ENCODE peak calls at places on chromosomes 3 and 15, in six cellular contexts. K, H, E, A, C and V are unnamed samples.

GRCh38 chr3:152083058-152083457 is 185.7 kb upstream of the MBNL1 start:
- DNase-seq in K (no peak), H (no peak), E (no peak), A (no peak), C (no peak), V (no peak)

GRCh38 chr15:43209059-43209824 is 11.6 kb downstream of the EPB42 start:
- DNase-seq in K (peak; percentile 87), H (no peak), E (no peak), A (no peak), C (no peak), V (peak; percentile 33)

GRCh38 chr3:62013931-62014330 is 359.4 kb downstream of the FEZF2 start:
- DNase-seq in K (no peak), H (no peak), E (no peak), A (no peak), C (no peak), V (no peak)

GRCh38 chr15:42686281-42686680 is 50.6 kb downstream of the CDAN1 start:
- DNase-seq in K (no peak), H (no peak), E (no peak), A (no peak), C (no peak), V (no peak)

GRCh38 chr3:29827756-29828155 is 546.9 kb downstream of the RBMS3 start:
- DNase-seq in K (no peak), H (peak; percentile 70), E (no peak), A (peak; percentile 62), C (no peak), V (no peak)

GRCh38 chr15:72796515-72797337 is 13.2 kb upstream of the ADPGK start:
- DNase-seq in K (peak; percentile 69), H (peak; percentile 16), E (no peak), A (peak; percentile 52), C (peak; percentile 49), V (peak; percentile 20)

GRCh38 chr15:77500986-77501385 is 80.3 kb downstream of the HMG20A start:
- DNase-seq in K (no peak), H (peak; percentile 77), E (no peak), A (peak; percentile 59), C (no peak), V (no peak)

GRCh38 chr15:62119926-62120273 is 45.2 kb downstream of the C2CD4B start:
- DNase-seq in K (no peak), H (no peak), E (no peak), A (no peak), C (no peak), V (no peak)

GRCh38 chr3:107524214-107525100 is 1.7 kb downstream of the BBX start:
- DNase-seq in K (peak; percentile 51), H (peak; percentile 51), E (no peak), A (peak; percentile 82), C (peak; percentile 37), V (peak; percentile 47)

GRCh38 chr3:127784865-127785710 is 37.2 kb downstream of the MGLL start:
- DNase-seq in K (no peak), H (no peak), E (no peak), A (no peak), C (no peak), V (no peak)

GRCh38 chr3:43747641-43748040 is 56.9 kb downstream of the ABHD5 start:
- DNase-seq in K (no peak), H (peak; percentile 57), E (no peak), A (no peak), C (no peak), V (no peak)

GRCh38 chr3:31391150-31391549 is 141.6 kb upstream of the STT3B start:
- DNase-seq in K (peak; percentile 54), H (no peak), E (no peak), A (no peak), C (peak; percentile 32), V (no peak)

GRCh38 chr3:134354612-134355275 is 19.5 kb downstream of the AMOTL2 start:
- DNase-seq in K (no peak), H (no peak), E (no peak), A (no peak), C (no peak), V (peak; percentile 83)

GRCh38 chr3:109073116-109073515 is 44.8 kb downstream of the MORC1 start:
- DNase-seq in K (no peak), H (no peak), E (no peak), A (no peak), C (no peak), V (no peak)

GRCh38 chr3:55075846-55076245 is 148.0 kb upstream of the LRTM1 start:
- DNase-seq in K (no peak), H (peak; percentile 67), E (no peak), A (peak; percentile 31), C (no peak), V (no peak)

GRCh38 chr3:194375473-194375872 is 5.9 kb upstream of the LRRC15 start:
- DNase-seq in K (peak; percentile 64), H (no peak), E (no peak), A (peak; percentile 62), C (no peak), V (no peak)

GRCh38 chr3:175741951-175742350 is 882.8 kb downstream of the NAALADL2 start:
- DNase-seq in K (no peak), H (peak; percentile 56), E (no peak), A (peak; percentile 32), C (no peak), V (peak; percentile 84)

GRCh38 chr3:126924458-126924857 is 58.5 kb upstream of the PLXNA1 start:
- DNase-seq in K (no peak), H (no peak), E (no peak), A (peak; percentile 31), C (no peak), V (no peak)

GRCh38 chr3:99699841-99700240 is 61.4 kb downstream of the COL8A1 start:
- DNase-seq in K (no peak), H (peak; percentile 78), E (no peak), A (peak; percentile 84), C (no peak), V (peak; percentile 75)

GRCh38 chr3:44321335-44321734 is 17.2 kb upstream of the TCAIM start:
- DNase-seq in K (no peak), H (no peak), E (no peak), A (no peak), C (no peak), V (peak; percentile 75)

GRCh38 chr3:172562881-172563835 is 39.9 kb upstream of the TNFSF10 start:
- DNase-seq in K (no peak), H (peak; percentile 86), E (no peak), A (peak; percentile 98), C (no peak), V (peak; percentile 48)

GRCh38 chr3:160225181-160226025 is at the start of gene C3orf80:
- DNase-seq in K (peak; percentile 78), H (peak; percentile 26), E (no peak), A (peak; percentile 47), C (peak; percentile 65), V (peak; percentile 14)

GRCh38 chr3:11199902-11200678 is 45.8 kb downstream of the HRH1 start:
- DNase-seq in K (no peak), H (peak; percentile 42), E (no peak), A (peak; percentile 16), C (no peak), V (no peak)

GRCh38 chr3:43181202-43181910 is 75.5 kb upstream of the POMGNT2 start:
- DNase-seq in K (no peak), H (no peak), E (no peak), A (no peak), C (no peak), V (peak; percentile 87)

GRCh38 chr15:90219421-90220141 is 14.2 kb downstream of the CIB1 start:
- DNase-seq in K (peak; percentile 70), H (no peak), E (no peak), A (peak; percentile 40), C (peak; percentile 36), V (peak; percentile 37)

GRCh38 chr3:137770821-137771399 is 6.8 kb downstream of the SOX14 start:
- DNase-seq in K (peak; percentile 65), H (no peak), E (no peak), A (no peak), C (no peak), V (no peak)

GRCh38 chr3:115275897-115276296 is 128.8 kb upstream of the ZBTB20 start:
- DNase-seq in K (no peak), H (peak; percentile 8), E (no peak), A (peak; percentile 6), C (no peak), V (no peak)
- H2AFZ ChIP-seq in K (no peak overlapping the region), H (no peak overlapping the region), E (no peak overlapping the region), A (no peak overlapping the region), C (no peak overlapping the region), V (no peak overlapping the region)

GRCh38 chr15:58933311-58934113 is at the start of gene SLTM:
- DNase-seq in K (peak; percentile 95), H (peak; percentile 95), E (peak; percentile 89), A (peak; percentile 97), C (peak; percentile 96), V (peak; percentile 96)
- H4K8ac ChIP-seq in K (no peak within 1 kb of the TSS), H (peak within 1 kb of the TSS; percentile 82), E (peak within 1 kb of the TSS; percentile 98), A (peak within 1 kb of the TSS; percentile 89), C (peak within 1 kb of the TSS; percentile 17), V (peak within 1 kb of the TSS; percentile 84)

GRCh38 chr15:25239471-25240345 is 199.1 kb downstream of the UBE3A start:
- DNase-seq in K (no peak), H (no peak), E (no peak), A (no peak), C (no peak), V (no peak)

GRCh38 chr15:25237291-25237978 is 201.4 kb downstream of the UBE3A start:
- DNase-seq in K (no peak), H (no peak), E (no peak), A (no peak), C (no peak), V (no peak)

GRCh38 chr15:25240461-25241021 is 198.3 kb downstream of the UBE3A start:
- DNase-seq in K (no peak), H (no peak), E (no peak), A (no peak), C (no peak), V (no peak)

GRCh38 chr15:25238126-25238525 is 200.7 kb downstream of the UBE3A start:
- DNase-seq in K (no peak), H (no peak), E (no peak), A (no peak), C (no peak), V (no peak)

GRCh38 chr15:25238716-25239470 is 199.9 kb downstream of the UBE3A start:
- DNase-seq in K (no peak), H (no peak), E (no peak), A (no peak), C (no peak), V (no peak)
- H3K9me3 ChIP-seq in K (peaks cover 61% of the 10 kb centered on the region), H (peaks cover 78% of the 10 kb centered on the region), E (peaks cover 69% of the 10 kb centered on the region), A (peaks cover 4% of the 10 kb centered on the region), C (peaks cover 60% of the 10 kb centered on the region), V (peaks cover 93% of the 10 kb centered on the region)

DNA sequence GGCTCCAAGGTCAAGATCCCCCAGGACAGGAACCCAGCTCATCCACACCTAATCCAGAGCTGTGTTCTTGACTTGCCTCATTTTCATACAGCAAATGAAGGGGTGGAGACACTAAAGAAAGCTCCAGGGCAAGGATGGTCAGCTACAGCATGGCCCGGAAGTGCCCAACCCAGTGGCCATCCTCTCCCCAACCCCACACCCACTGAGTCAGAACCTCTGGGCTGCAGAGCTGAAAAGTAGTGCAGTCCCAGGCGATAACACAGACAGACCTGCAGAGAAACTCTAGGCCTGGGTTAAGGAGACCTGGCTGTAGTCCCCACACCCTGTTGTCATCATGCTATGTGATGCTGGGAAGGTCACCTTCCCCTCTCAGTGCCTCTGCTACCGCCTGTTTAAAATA is 85.3 kb downstream of the SEMA5B start:
- DNase-seq in K (no peak), H (no peak), E (no peak), A (no peak), C (no peak), V (no peak)
- H2AFZ ChIP-seq in K (no peak overlapping the region), H (peak overlapping the region; percentile 29), E (no peak overlapping the region), A (no peak overlapping the region), C (no peak overlapping the region), V (no peak overlapping the region)

GRCh38 chr3:65048151-65048550 is 360.4 kb upstream of the ADAMTS9 start:
- DNase-seq in K (no peak), H (no peak), E (no peak), A (peak; percentile 10), C (no peak), V (no peak)
- H4K8ac ChIP-seq in K (no peak overlapping the region), H (no peak overlapping the region), E (no peak overlapping the region), A (no peak overlapping the region), C (no peak overlapping the region), V (no peak overlapping the region)

GRCh38 chr15:27563765-27564164 is 535.4 kb downstream of the OCA2 start:
- DNase-seq in K (no peak), H (no peak), E (no peak), A (no peak), C (no peak), V (no peak)
- H3K9me3 ChIP-seq in K (no peaks in the 10 kb centered on the region), H (peaks cover 19% of the 10 kb centered on the region), E (peaks cover 11% of the 10 kb centered on the region), A (peaks cover 32% of the 10 kb centered on the region), C (peaks cover 5% of the 10 kb centered on the region), V (peaks cover 1% of the 10 kb centered on the region)